ENCODE peak calls at places on chromosomes 12 and 14, in eight cellular contexts. Z, P, E, U, H, T, G and O are unnamed samples.

GRCh38 chr12:65170245-65170881 is 980 bp downstream of the LEMD3 start:
- DNase-seq in Z (peak), P (peak), E (peak), U (peak), H (peak), T (peak), G (peak), O (peak)

GRCh38 chr12:86148071-86148470 is 108.1 kb downstream of the MGAT4C start:
- DNase-seq in Z (no peak), P (no peak), E (no peak), U (no peak), H (no peak), T (no peak), G (no peak), O (no peak)

GRCh38 chr12:52495385-52495784 is 2.3 kb upstream of the KRT6A start:
- DNase-seq in Z (no peak), P (no peak), E (peak), U (no peak), H (no peak), T (peak), G (peak), O (no peak)

GRCh38 chr14:68921666-68922065 is 57.4 kb downstream of the ACTN1 start:
- DNase-seq in Z (no peak), P (no peak), E (no peak), U (no peak), H (no peak), T (no peak), G (no peak), O (no peak)

GRCh38 chr12:15751741-15752140 is 37.4 kb downstream of the EPS8 start:
- DNase-seq in Z (no peak), P (no peak), E (no peak), U (no peak), H (no peak), T (peak), G (no peak), O (peak)

GRCh38 chr12:130880411-130880885 is 8.6 kb downstream of the RAN start:
- DNase-seq in Z (no peak), P (no peak), E (no peak), U (no peak), H (peak), T (peak), G (peak), O (no peak)

GRCh38 chr14:105433161-105433605 is 13.6 kb downstream of the MTA1 start:
- DNase-seq in Z (peak), P (no peak), E (no peak), U (peak), H (no peak), T (no peak), G (no peak), O (no peak)

GRCh38 chr14:75401356-75401755 is 26.5 kb upstream of the JDP2 start:
- DNase-seq in Z (peak), P (no peak), E (no peak), U (no peak), H (no peak), T (peak), G (peak), O (no peak)

GRCh38 chr14:73472182-73473114 is 14.1 kb upstream of the NUMB start:
- DNase-seq in Z (no peak), P (peak), E (peak), U (no peak), H (peak), T (peak), G (peak), O (no peak)

GRCh38 chr14:101185081-101185835 is 281.7 kb upstream of the RTL1 start:
- DNase-seq in Z (no peak), P (no peak), E (no peak), U (peak), H (peak), T (no peak), G (no peak), O (no peak)

DNA sequence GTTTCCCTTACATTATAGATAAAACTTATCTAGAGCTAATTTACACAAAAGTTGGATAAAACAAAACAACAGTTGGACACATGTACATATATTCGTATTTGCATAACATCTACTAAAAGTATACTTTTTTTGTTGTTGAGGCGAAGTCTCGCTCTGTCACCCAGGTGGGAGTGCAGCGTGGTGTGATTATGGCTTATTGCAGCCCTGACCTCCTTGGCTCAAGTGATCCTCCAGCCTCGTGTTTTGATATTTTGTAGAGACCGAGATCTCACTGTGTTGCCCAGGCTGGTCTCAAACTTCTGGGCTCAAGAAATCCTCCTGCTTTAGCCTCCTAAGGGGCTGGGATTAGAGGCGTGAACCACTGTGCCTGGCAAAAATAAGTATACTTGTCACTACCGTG is 9.4 kb downstream of the SYNE2 start:
- DNase-seq in Z (no peak), P (no peak), E (no peak), U (no peak), H (no peak), T (no peak), G (no peak), O (no peak)
- H3K4me3 ChIP-seq in Z (no peak), P (no peak), E (no peak), U (no peak), H (no peak), T (no peak), G (no peak), O (no peak)

GRCh38 chr12:108668532-108668931 is 34.8 kb upstream of the SELPLG start:
- DNase-seq in Z (no peak), P (peak), E (no peak), U (no peak), H (no peak), T (no peak), G (peak), O (no peak)
- H3K4me3 ChIP-seq in Z (no peak), P (no peak), E (no peak), U (no peak), H (no peak), T (no peak), G (peak), O (no peak)

GRCh38 chr14:64707661-64708060 is 3.4 kb downstream of the PLEKHG3 start:
- DNase-seq in Z (no peak), P (peak), E (peak), U (peak), H (no peak), T (peak), G (peak), O (peak)

GRCh38 chr14:64705406-64706118 is 1.3 kb downstream of the PLEKHG3 start:
- DNase-seq in Z (peak), P (no peak), E (no peak), U (peak), H (no peak), T (peak), G (peak), O (no peak)

GRCh38 chr14:64704743-64705405 is 650 bp downstream of the PLEKHG3 start:
- DNase-seq in Z (peak), P (no peak), E (no peak), U (peak), H (no peak), T (peak), G (peak), O (peak)

GRCh38 chr14:64706552-64707193 is 2.4 kb downstream of the PLEKHG3 start:
- DNase-seq in Z (peak), P (no peak), E (no peak), U (peak), H (no peak), T (no peak), G (no peak), O (no peak)

GRCh38 chr14:64706119-64706465 is 1.9 kb downstream of the PLEKHG3 start:
- DNase-seq in Z (no peak), P (no peak), E (no peak), U (peak), H (no peak), T (no peak), G (no peak), O (no peak)
- H3K4me3 ChIP-seq in Z (peak), P (no peak), E (peak), U (peak), H (no peak), T (peak), G (no peak), O (peak)

GRCh38 chr14:79834856-79835255 is 376.4 kb downstream of the DIO2 start:
- DNase-seq in Z (no peak), P (no peak), E (no peak), U (no peak), H (no peak), T (no peak), G (no peak), O (no peak)

GRCh38 chr14:79836577-79836976 is 374.7 kb downstream of the DIO2 start:
- DNase-seq in Z (no peak), P (no peak), E (peak), U (no peak), H (no peak), T (no peak), G (peak), O (no peak)

DNA sequence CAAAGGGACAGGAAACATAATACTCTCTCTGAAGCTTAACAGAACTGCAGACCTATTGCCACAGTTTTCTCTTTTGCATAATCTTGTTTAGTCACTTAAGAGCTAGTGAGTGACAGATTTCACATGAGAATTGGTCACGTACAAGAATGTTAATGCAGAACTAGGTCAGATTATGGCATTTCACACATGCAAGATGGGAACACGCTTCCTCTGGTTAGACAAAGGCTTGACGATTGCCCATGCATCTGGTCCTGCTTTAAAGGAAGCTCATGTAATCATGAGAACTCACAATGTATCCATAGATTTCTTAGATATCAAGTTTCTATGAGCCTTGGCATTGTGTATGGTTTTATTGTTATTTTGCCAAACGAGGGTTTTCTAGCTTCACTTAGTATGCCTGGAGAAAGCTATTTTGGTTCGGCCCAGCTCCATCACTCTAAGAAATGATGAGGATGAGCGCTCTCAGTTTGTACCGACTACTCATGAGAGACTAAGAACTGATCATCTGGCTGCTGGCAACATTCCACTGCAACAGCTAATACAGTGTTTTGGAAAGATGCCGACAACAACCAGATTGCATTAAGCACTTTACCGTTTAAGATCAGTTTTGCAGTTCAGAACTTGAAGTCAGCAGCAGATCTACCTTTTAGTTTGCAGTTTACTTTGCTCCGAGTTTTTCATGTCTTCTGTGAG is 380.0 kb downstream of the DIO2 start:
- DNase-seq in Z (no peak), P (peak), E (no peak), U (no peak), H (no peak), T (no peak), G (peak), O (no peak)
- H3K4me3 ChIP-seq in Z (no peak), P (no peak), E (no peak), U (no peak), H (no peak), T (no peak), G (no peak), O (no peak)

DNA sequence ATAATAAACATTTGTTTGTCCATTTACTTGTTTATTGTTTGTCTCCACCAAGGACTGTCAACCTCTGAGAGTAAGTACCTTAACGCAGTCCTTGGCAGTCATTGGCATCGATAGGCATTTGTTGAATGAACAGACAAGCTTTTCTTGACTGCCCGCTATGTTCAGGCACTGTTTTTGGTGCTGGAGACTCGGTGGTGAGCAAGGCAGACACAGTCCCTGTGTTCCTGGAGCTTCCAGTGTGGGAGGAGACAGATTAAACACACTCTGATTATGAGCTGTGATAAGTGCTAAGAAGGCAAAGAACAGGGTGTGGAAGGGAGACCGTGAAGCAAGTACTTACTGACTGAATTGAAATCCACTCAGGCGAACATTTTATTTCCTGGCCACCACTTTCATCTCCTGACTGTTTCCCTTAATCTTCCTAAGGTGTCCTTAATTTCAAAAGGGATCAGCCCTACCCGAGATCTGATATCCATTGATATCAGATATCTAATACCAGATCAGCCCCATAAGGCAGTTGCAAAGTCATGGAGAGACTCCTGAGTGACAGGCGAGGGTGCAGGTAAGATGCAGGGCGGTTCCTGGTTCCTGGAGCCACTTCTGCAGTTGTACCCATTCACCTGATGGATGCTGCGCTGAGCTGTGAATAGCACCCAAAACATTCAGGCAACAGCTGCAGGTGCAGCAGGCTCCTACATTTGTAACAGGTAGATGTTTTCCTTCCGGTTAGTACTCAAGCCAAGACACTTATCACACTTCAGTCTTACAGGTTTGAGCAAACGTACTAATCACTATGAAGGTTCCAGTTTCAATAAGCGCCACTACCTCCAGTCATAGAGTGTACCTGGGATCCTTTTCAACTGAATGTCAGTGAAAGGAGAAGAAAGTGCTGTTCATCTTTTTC is 1.5 kb downstream of the ATP6V0A2 start:
- DNase-seq in Z (no peak), P (no peak), E (peak), U (no peak), H (no peak), T (peak), G (peak), O (no peak)
- H3K4me3 ChIP-seq in Z (peak), P (peak), E (peak), U (peak), H (peak), T (peak), G (peak), O (peak)

GRCh38 chr12:108782971-108783370 is 51.7 kb upstream of the CORO1C start:
- DNase-seq in Z (no peak), P (no peak), E (no peak), U (no peak), H (no peak), T (no peak), G (no peak), O (no peak)
- H3K4me3 ChIP-seq in Z (no peak), P (no peak), E (no peak), U (no peak), H (no peak), T (no peak), G (no peak), O (no peak)

GRCh38 chr12:54280401-54281260 is at the start of gene HNRNPA1:
- DNase-seq in Z (peak), P (peak), E (peak), U (peak), H (peak), T (peak), G (peak), O (peak)

GRCh38 chr12:54279632-54280400 is at the start of gene CBX5:
- DNase-seq in Z (peak), P (peak), E (peak), U (peak), H (peak), T (peak), G (peak), O (peak)

GRCh38 chr12:54279227-54279631 is 693 bp downstream of the CBX5 start:
- DNase-seq in Z (no peak), P (no peak), E (no peak), U (no peak), H (no peak), T (no peak), G (no peak), O (no peak)

GRCh38 chr12:54276368-54276767 is 3.6 kb downstream of the CBX5 start:
- DNase-seq in Z (no peak), P (no peak), E (no peak), U (no peak), H (no peak), T (no peak), G (no peak), O (no peak)

GRCh38 chr12:54277823-54278276 is 2.1 kb downstream of the CBX5 start:
- DNase-seq in Z (no peak), P (peak), E (peak), U (no peak), H (no peak), T (peak), G (peak), O (peak)
- H3K4me3 ChIP-seq in Z (no peak), P (peak), E (peak), U (peak), H (peak), T (no peak), G (peak), O (peak)

GRCh38 chr14:91835197-91835919 is 32.0 kb downstream of the TC2N start:
- DNase-seq in Z (no peak), P (no peak), E (no peak), U (no peak), H (no peak), T (peak), G (no peak), O (no peak)

GRCh38 chr14:91837076-91837475 is 30.3 kb downstream of the TC2N start:
- DNase-seq in Z (no peak), P (no peak), E (no peak), U (no peak), H (no peak), T (no peak), G (no peak), O (no peak)

GRCh38 chr14:91839754-91840153 is 27.6 kb downstream of the TC2N start:
- DNase-seq in Z (no peak), P (no peak), E (no peak), U (no peak), H (no peak), T (no peak), G (no peak), O (no peak)

GRCh38 chr14:91834571-91834970 is 32.8 kb downstream of the TC2N start:
- DNase-seq in Z (no peak), P (no peak), E (no peak), U (no peak), H (no peak), T (no peak), G (no peak), O (no peak)

GRCh38 chr14:91835920-91836843 is 31.2 kb downstream of the TC2N start:
- DNase-seq in Z (peak), P (no peak), E (peak), U (peak), H (no peak), T (peak), G (peak), O (peak)
- H3K4me3 ChIP-seq in Z (peak), P (no peak), E (peak), U (peak), H (no peak), T (peak), G (peak), O (peak)

GRCh38 chr14:54676822-54677708 is 110.1 kb downstream of the SAMD4A start:
- DNase-seq in Z (peak), P (peak), E (peak), U (no peak), H (no peak), T (no peak), G (peak), O (peak)
- H3K4me3 ChIP-seq in Z (no peak), P (no peak), E (peak), U (no peak), H (no peak), T (no peak), G (peak), O (peak)